ENCODE peak calls at places on chromosomes 12 and 14, in seven cellular contexts. X, P, Q, C, V, G and F are unnamed samples.
A peak's percentile ranks its signal among the peaks of the same experiment; 100 is the strongest.

GRCh38 chr12:59812716-59813115 is 216.9 kb downstream of the SLC16A7 start:
- DNase-seq in V (no peak), P (no peak), C (no peak), Q (no peak), X (no peak), G (no peak), F (no peak)

GRCh38 chr12:123721245-123721644 is 9.1 kb downstream of the ATP6V0A2 start:
- DNase-seq in G (no peak), X (no peak), P (no peak), C (no peak), Q (peak; percentile 9), V (no peak), F (no peak)

GRCh38 chr12:123288751-123289346 is 17.2 kb upstream of the CDK2AP1 start:
- DNase-seq in C (no peak), V (no peak), P (no peak), G (no peak), X (no peak), Q (no peak), F (no peak)

GRCh38 chr14:56059054-56059453 is 59.2 kb upstream of the PELI2 start:
- DNase-seq in V (no peak), P (no peak), Q (no peak), X (no peak), G (no peak), C (no peak), F (no peak)

GRCh38 chr14:56782701-56783100 is 27.6 kb downstream of the OTX2 start:
- DNase-seq in C (no peak), P (no peak), G (no peak), V (no peak), X (no peak), Q (no peak), F (no peak)

GRCh38 chr14:79596531-79596930 is 614.8 kb downstream of the DIO2 start:
- DNase-seq in X (no peak), P (no peak), V (no peak), C (no peak), Q (no peak), G (no peak), F (no peak)

GRCh38 chr12:15858348-15858747 is 23.8 kb upstream of the STRAP start:
- DNase-seq in C (no peak), P (no peak), G (no peak), X (no peak), Q (no peak), V (no peak), F (no peak)

GRCh38 chr12:128829870-128830504 is 6.2 kb upstream of the SLC15A4 start:
- DNase-seq in P (no peak), C (no peak), G (no peak), V (no peak), Q (no peak), X (peak; percentile 97), F (no peak)

GRCh38 chr12:57726884-57727757 is 11.4 kb downstream of the AGAP2 start:
- DNase-seq in C (no peak), G (no peak), X (no peak), P (no peak), V (no peak), Q (no peak), F (no peak)

GRCh38 chr12:32034045-32034444 is 72.6 kb upstream of the BICD1 start:
- DNase-seq in C (no peak), X (no peak), P (no peak), G (no peak), V (no peak), Q (no peak), F (no peak)

GRCh38 chr12:27163894-27164293 is 80.2 kb upstream of the STK38L start:
- DNase-seq in C (no peak), Q (no peak), X (no peak), P (no peak), G (no peak), V (no peak), F (no peak)

GRCh38 chr12:91382081-91382543 is 199.5 kb upstream of the DCN start:
- DNase-seq in P (peak; percentile 66), C (peak; percentile 48), Q (peak; percentile 37), V (peak; percentile 84), X (peak; percentile 54), G (peak; percentile 22), F (no peak)

GRCh38 chr12:5047094-5047493 is 3.4 kb downstream of the KCNA5 start:
- DNase-seq in X (no peak), C (no peak), P (no peak), V (no peak), Q (no peak), G (no peak), F (no peak)

GRCh38 chr12:63805704-63806672 is 26.3 kb downstream of the RXYLT1 start:
- DNase-seq in P (no peak), Q (peak; percentile 59), C (no peak), V (no peak), X (no peak), G (no peak), F (peak; percentile 88)

GRCh38 chr14:52729585-52729924 is 411 bp upstream of the STYX start:
- DNase-seq in G (no peak), V (no peak), C (no peak), X (no peak), Q (no peak), P (no peak), F (no peak)

GRCh38 chr12:70883855-70884254 is 36.7 kb downstream of the PTPRR start:
- DNase-seq in V (no peak), C (no peak), G (peak; percentile 7), Q (no peak), X (no peak), P (no peak), F (no peak)

GRCh38 chr14:100822007-100822406 is 3.9 kb upstream of the MEG3 start:
- DNase-seq in V (no peak), C (no peak), P (no peak), X (no peak), Q (peak; percentile 84), G (no peak), F (no peak)

GRCh38 chr14:100822921-100823320 is 3.0 kb upstream of the MEG3 start:
- DNase-seq in V (no peak), P (no peak), Q (no peak), C (no peak), G (no peak), X (no peak), F (no peak)

GRCh38 chr14:100824946-100825690 is 800 bp upstream of the MEG3 start:
- DNase-seq in Q (no peak), P (no peak), G (no peak), V (no peak), C (no peak), X (no peak), F (no peak)

GRCh38 chr14:100824156-100824555 is 1.8 kb upstream of the MEG3 start:
- DNase-seq in X (no peak), G (peak; percentile 68), V (no peak), P (no peak), Q (no peak), C (no peak), F (no peak)

DNA sequence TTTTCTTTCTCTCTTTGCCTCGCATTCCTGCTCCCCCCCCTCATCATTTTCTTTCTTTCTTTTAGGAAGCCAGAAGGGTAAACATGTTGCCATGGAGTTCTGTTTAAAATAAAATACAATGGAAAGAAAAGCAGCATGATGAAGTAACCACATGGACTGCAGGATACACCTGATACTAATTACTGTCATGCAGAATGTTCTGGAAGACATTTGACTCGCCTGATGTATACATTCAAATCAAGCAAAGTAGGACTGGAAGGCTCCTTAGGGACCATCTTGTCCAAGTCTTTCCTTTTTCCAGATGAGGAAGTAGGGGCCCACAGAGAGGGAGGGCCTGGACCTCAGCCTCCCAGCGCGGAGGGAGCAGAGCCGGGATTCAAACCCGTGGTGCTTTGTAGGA is 2.4 kb upstream of the MEG3 start:
- DNase-seq in P (no peak), V (no peak), X (no peak), Q (no peak), C (no peak), G (no peak), F (no peak)
- TF ChIP-seq JUND in P (no peak), V (no peak), X (no peak), Q (no peak), C (no peak), G (no peak), F (no peak)

GRCh38 chr14:61439779-61440418 is 118.5 kb downstream of the PRKCH start:
- DNase-seq in G (no peak), Q (no peak), C (no peak), V (no peak), X (no peak), P (no peak), F (no peak)

GRCh38 chr14:61438036-61438435 is 116.7 kb downstream of the PRKCH start:
- DNase-seq in X (no peak), Q (no peak), C (no peak), G (no peak), P (no peak), V (no peak), F (no peak)

GRCh38 chr14:61438497-61438859 is 117.1 kb downstream of the PRKCH start:
- DNase-seq in G (no peak), Q (no peak), C (no peak), P (no peak), X (peak; percentile 69), V (no peak), F (peak; percentile 62)

GRCh38 chr14:61437383-61437782 is 116.0 kb downstream of the PRKCH start:
- DNase-seq in G (no peak), C (no peak), V (no peak), X (no peak), P (no peak), Q (no peak), F (no peak)

GRCh38 chr14:61438860-61439765 is 117.7 kb downstream of the PRKCH start:
- DNase-seq in V (no peak), P (no peak), G (no peak), Q (peak; percentile 85), C (no peak), X (peak; percentile 90), F (peak; percentile 99)
- TF ChIP-seq JUND in V (no peak), P (peak; percentile 44), G (no peak), Q (no peak), C (no peak), X (no peak), F (peak; percentile 94)

DNA sequence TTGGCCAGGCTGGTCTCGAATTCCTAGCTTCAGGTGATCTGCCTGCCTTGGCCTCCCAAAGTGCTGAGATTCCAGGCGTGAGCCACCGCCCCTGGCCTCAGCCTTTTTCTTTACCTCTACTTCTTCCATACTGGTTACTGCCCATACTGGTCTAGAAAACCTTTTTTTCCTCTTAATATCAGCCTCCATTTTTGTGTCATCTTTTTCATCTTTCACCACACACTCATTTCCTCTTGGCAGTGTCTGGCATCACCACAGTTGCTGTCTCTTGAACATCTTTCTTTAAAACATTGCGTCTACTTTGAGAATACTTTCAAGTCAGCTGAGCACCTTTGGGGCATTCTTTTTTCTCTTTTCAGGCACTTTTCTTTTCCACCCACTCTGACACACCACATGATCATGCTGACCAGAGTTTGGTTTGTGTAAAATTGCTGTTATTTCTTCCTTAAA is 32.7 kb downstream of the DDX47 start:
- DNase-seq in X (no peak), C (no peak), V (no peak), G (no peak), P (no peak), Q (no peak), F (no peak)
- TF ChIP-seq JUND in X (no peak), C (no peak), V (no peak), G (no peak), P (no peak), Q (no peak), F (no peak)

DNA sequence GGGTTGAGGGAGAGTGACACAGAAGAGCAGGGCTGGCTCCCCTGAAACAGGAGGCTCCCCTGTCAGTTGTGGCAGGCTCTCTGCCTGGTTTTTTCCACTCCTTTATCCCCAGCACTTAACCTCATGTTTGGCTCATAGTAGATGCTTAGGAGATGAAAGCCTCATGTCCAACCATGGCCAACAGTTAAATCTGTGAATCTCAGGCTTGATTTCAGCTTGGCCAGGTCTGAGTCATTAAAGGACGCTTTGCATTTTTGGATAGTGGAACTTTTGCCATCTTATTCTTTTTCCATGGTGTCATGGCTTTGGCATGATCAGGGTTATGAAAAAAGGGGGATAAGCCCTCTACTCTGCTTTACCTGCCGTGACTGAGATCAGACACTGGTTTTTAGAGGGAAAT is 117.2 kb downstream of the CACNA1C start:
- DNase-seq in V (no peak), Q (no peak), X (no peak), G (no peak), C (no peak), P (no peak), F (no peak)
- TF ChIP-seq JUND in V (no peak), Q (no peak), X (no peak), G (no peak), C (no peak), P (no peak), F (no peak)